ENCODE peak calls at places on chromosomes 2 and 18, in five cellular contexts. P is H1, N is HEK293T, O is HepG2, T is GM12878. U is an unnamed sample.

GRCh38 chr2:221874444-221874843 is 302.3 kb upstream of the EPHA4 start:
- DNase-seq in O (no peak), N (no peak), P (no peak), T (no peak), U (no peak)

GRCh38 chr2:151707857-151708256 is 26.4 kb downstream of the NEB start:
- DNase-seq in N (no peak), T (no peak), O (no peak), P (no peak), U (no peak)

GRCh38 chr2:19503915-19504314 is 145.5 kb upstream of the OSR1 start:
- DNase-seq in O (no peak), N (no peak), P (no peak), T (no peak), U (no peak)

GRCh38 chr2:57720728-57721627 is 325.6 kb upstream of the VRK2 start:
- DNase-seq in O (peak; percentile 56), P (no peak), T (peak; percentile 47), N (peak; percentile 66), U (peak; percentile 71)

GRCh38 chr2:86038291-86039081 is 67.2 kb downstream of the POLR1A start:
- DNase-seq in P (no peak), O (no peak), T (no peak), N (no peak), U (no peak)

GRCh38 chr2:64799592-64800252 is 146.0 kb upstream of the SERTAD2 start:
- DNase-seq in P (no peak), T (no peak), N (no peak), O (no peak), U (no peak)

GRCh38 chr2:126787278-126787677 is 111.4 kb upstream of the TEX51 start:
- DNase-seq in N (no peak), T (no peak), P (no peak), O (no peak), U (no peak)

GRCh38 chr2:84527137-84528129 is 11.1 kb downstream of the DNAH6 start:
- DNase-seq in T (no peak), P (no peak), N (no peak), O (no peak), U (no peak)

GRCh38 chr2:23585218-23585945 is 200.4 kb downstream of the KLHL29 start:
- DNase-seq in P (no peak), O (no peak), N (no peak), T (no peak), U (no peak)

GRCh38 chr2:139911150-139911549 is 1131.0 kb upstream of the NXPH2 start:
- DNase-seq in T (no peak), O (no peak), N (no peak), P (no peak), U (no peak)

GRCh38 chr2:54106631-54107454 is 8.6 kb upstream of the ACYP2 start:
- DNase-seq in O (peak; percentile 73), T (no peak), P (no peak), N (peak; percentile 53), U (peak; percentile 35)

GRCh38 chr2:201154615-201155014 is 28.3 kb upstream of the CASP10 start:
- DNase-seq in P (no peak), N (no peak), T (no peak), O (no peak), U (no peak)

GRCh38 chr2:33645861-33646260 is 46.8 kb upstream of the FAM98A start:
- DNase-seq in T (no peak), O (no peak), P (no peak), N (no peak), U (no peak)

GRCh38 chr18:57813245-57813644 is 10.1 kb upstream of the ATP8B1 start:
- DNase-seq in P (no peak), T (no peak), N (no peak), O (peak; percentile 48), U (no peak)

GRCh38 chr2:216211141-216211540 is 102.0 kb downstream of the XRCC5 start:
- DNase-seq in T (no peak), N (no peak), P (no peak), O (no peak), U (no peak)

GRCh38 chr2:6877402-6878305 is at the start of gene RSAD2:
- DNase-seq in T (peak; percentile 15), N (no peak), O (peak; percentile 31), P (no peak), U (no peak)

GRCh38 chr2:212022966-212023365 is 515.6 kb downstream of the ERBB4 start:
- DNase-seq in N (no peak), P (no peak), O (no peak), T (no peak), U (no peak)

GRCh38 chr2:209476367-209477191 is 52.7 kb downstream of the MAP2 start:
- DNase-seq in O (no peak), N (peak; percentile 37), T (no peak), P (no peak), U (no peak)

GRCh38 chr2:47034973-47035609 is 119.5 kb upstream of the MCFD2 start:
- DNase-seq in N (no peak), O (peak; percentile 80), T (peak; percentile 33), P (no peak), U (no peak)

GRCh38 chr2:229153307-229153706 is 117.8 kb downstream of the PID1 start:
- DNase-seq in T (no peak), P (no peak), N (no peak), O (no peak), U (no peak)

GRCh38 chr2:132421198-132421780 is 4.7 kb downstream of the GPR39 start:
- DNase-seq in N (no peak), O (no peak), T (no peak), P (no peak), U (no peak)

GRCh38 chr2:43219383-43220228 is 6.8 kb downstream of the ZFP36L2 start:
- DNase-seq in T (peak; percentile 80), N (peak; percentile 60), P (no peak), O (peak; percentile 87), U (peak; percentile 59)

GRCh38 chr2:33298233-33298632 is 178.2 kb upstream of the RASGRP3 start:
- DNase-seq in O (no peak), P (no peak), T (no peak), N (no peak), U (no peak)

GRCh38 chr2:130798472-130799221 is 38.1 kb upstream of the ARHGEF4 start:
- DNase-seq in P (no peak), N (no peak), T (no peak), O (no peak), U (no peak)

GRCh38 chr2:45439788-45440773 is 171.0 kb downstream of the SRBD1 start:
- DNase-seq in T (peak; percentile 12), P (no peak), N (no peak), O (peak; percentile 17), U (no peak)

GRCh38 chr2:170813611-170814550 is 2.8 kb upstream of the GAD1 start:
- DNase-seq in N (peak; percentile 30), O (peak; percentile 41), P (no peak), T (no peak), U (peak; percentile 87)

DNA sequence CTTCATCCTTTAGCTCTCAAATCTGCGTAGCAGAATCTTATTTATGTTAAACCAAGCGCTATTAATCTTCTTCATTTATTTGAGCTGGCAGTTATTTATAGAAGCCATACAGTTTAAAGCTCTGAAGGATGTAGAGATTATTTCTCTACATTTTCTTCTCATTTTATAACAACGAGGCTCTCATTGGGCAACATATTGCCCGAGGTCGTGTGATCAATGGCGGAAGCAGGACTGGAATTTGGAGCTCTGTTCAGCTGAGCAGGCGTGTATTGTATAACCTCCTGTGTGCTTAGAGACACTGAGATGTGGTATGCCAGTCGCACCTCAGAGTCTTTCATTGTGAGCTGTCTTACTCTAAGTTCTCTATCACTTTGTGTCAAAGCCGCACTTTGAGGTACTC is 17.5 kb upstream of the DRC1 start:
- DNase-seq in T (no peak), N (no peak), P (no peak), O (no peak), U (no peak)
- TF ChIP-seq SUZ12 in T (no peak), N (no peak), P (no peak), O (no peak), U (no peak)

GRCh38 chr18:79568543-79569205 is 110.9 kb upstream of the CTDP1 start:
- DNase-seq in T (no peak), O (no peak), N (no peak), P (no peak), U (no peak)
- TF ChIP-seq SUZ12 in T (no peak), O (no peak), N (no peak), P (no peak), U (no peak)

GRCh38 chr2:113013336-113013661 is 8.0 kb downstream of the IL36A start:
- DNase-seq in T (no peak), O (no peak), N (no peak), P (no peak), U (no peak)

GRCh38 chr2:113018509-113018908 is 13.2 kb downstream of the IL36A start:
- DNase-seq in O (no peak), P (no peak), N (no peak), T (no peak), U (no peak)

GRCh38 chr2:113014067-113014466 is 8.8 kb downstream of the IL36A start:
- DNase-seq in N (no peak), T (no peak), O (no peak), P (no peak), U (no peak)

GRCh38 chr2:113012436-113013335 is 7.4 kb downstream of the IL36A start:
- DNase-seq in T (no peak), O (no peak), P (no peak), N (no peak), U (no peak)

DNA sequence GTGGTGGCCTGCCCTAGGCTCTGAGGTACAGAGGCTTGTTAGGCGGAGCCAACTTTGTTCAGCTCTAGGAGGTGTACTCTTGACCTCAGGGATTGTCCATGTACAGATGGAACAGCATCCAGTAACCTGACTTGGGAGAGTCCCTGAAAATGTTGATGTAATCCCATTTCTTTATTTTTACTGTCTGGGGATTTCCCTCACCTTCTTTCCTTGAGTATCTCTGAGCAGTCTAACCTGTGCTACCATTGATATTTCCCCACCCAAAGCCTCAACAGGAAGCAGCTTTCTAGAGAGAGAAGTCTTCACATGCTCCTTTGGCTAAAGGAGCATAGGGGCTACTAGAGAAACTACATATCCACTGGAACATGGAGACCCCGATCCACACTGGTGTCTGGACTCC is 10.4 kb downstream of the IL36A start:
- DNase-seq in O (no peak), N (no peak), T (no peak), P (no peak), U (no peak)
- TF ChIP-seq SUZ12 in O (no peak), N (no peak), T (no peak), P (no peak), U (no peak)

GRCh38 chr18:47422524-47422923 is 171.1 kb upstream of the SKOR2 start:
- DNase-seq in P (no peak), T (no peak), N (peak; percentile 6), O (no peak), U (no peak)
- TF ChIP-seq SUZ12 in P (no peak), T (no peak), N (no peak), O (no peak), U (no peak)

GRCh38 chr18:48835745-48836191 is 115.0 kb downstream of the SMAD7 start:
- DNase-seq in T (no peak), P (no peak), N (no peak), O (no peak), U (no peak)

GRCh38 chr18:48833701-48834394 is 116.9 kb downstream of the SMAD7 start:
- DNase-seq in N (no peak), O (no peak), P (no peak), T (no peak), U (no peak)

GRCh38 chr18:48832961-48833700 is 117.6 kb downstream of the SMAD7 start:
- DNase-seq in N (no peak), T (no peak), O (no peak), P (no peak), U (no peak)

GRCh38 chr18:48835119-48835518 is 115.6 kb downstream of the SMAD7 start:
- DNase-seq in N (no peak), O (no peak), T (no peak), P (no peak), U (no peak)

GRCh38 chr18:48834421-48835011 is 116.2 kb downstream of the SMAD7 start:
- DNase-seq in N (no peak), T (peak; percentile 81), O (no peak), P (peak; percentile 53), U (no peak)
- TF ChIP-seq SUZ12 in N (no peak), T (no peak), O (no peak), P (no peak), U (no peak)

U was measured in NT2/D1.